ENCODE peak calls at places on chromosome 16, in five cellular contexts. M, E, N, O and T are unnamed samples.

GRCh38 chr16:13453325-13453724 is 466.6 kb upstream of the ERCC4 start:
- DNase-seq in N (no peak), M (no peak), O (peak; percentile 40), E (peak; percentile 18), T (no peak)

GRCh38 chr16:11325404-11326083 is 19.7 kb upstream of the RMI2 start:
- DNase-seq in O (no peak), N (no peak), E (no peak), M (no peak), T (no peak)

GRCh38 chr16:68374961-68375660 is 64.3 kb downstream of the PRMT7 start:
- DNase-seq in N (no peak), M (no peak), E (no peak), O (no peak), T (no peak)

GRCh38 chr16:70476272-70477020 is 22.1 kb downstream of the FCSK start:
- DNase-seq in N (peak; percentile 31), M (peak; percentile 83), E (peak; percentile 86), O (peak; percentile 86), T (peak; percentile 72)

GRCh38 chr16:15897834-15898254 is 9.4 kb upstream of the CEP20 start:
- DNase-seq in M (peak; percentile 79), E (peak; percentile 56), N (no peak), O (no peak), T (no peak)

GRCh38 chr16:87570938-87571867 is 31.1 kb upstream of the JPH3 start:
- DNase-seq in N (peak; percentile 81), E (peak; percentile 20), M (peak; percentile 53), O (peak; percentile 36), T (peak; percentile 80)

GRCh38 chr16:74322301-74322710 is 25.7 kb downstream of the PSMD7 start:
- DNase-seq in N (no peak), E (no peak), M (no peak), O (no peak), T (no peak)

GRCh38 chr16:23704772-23705516 is 8.1 kb downstream of the ERN2 start:
- DNase-seq in O (no peak), E (no peak), M (no peak), N (no peak), T (no peak)

GRCh38 chr16:14955546-14956231 is 18.4 kb downstream of the NPIPA1 start:
- DNase-seq in E (no peak), M (no peak), O (no peak), N (no peak), T (no peak)

GRCh38 chr16:86751081-86752030 is 173.0 kb downstream of the FOXL1 start:
- DNase-seq in N (no peak), E (peak; percentile 93), M (peak; percentile 87), O (peak; percentile 90), T (no peak)

GRCh38 chr16:87681990-87682570 is 79.8 kb downstream of the JPH3 start:
- DNase-seq in O (peak; percentile 69), N (no peak), M (peak; percentile 78), E (peak; percentile 65), T (peak; percentile 56)